ENCODE peak calls at places on chromosomes 3 and 15, in six cellular contexts. One of them, this sample, is unnamed.

GRCh38 chr3:193805448-193805847 is 212.4 kb downstream of the OPA1 start:
- DNase-seq in WTC11: no peak
- DNase-seq in Peyer's patch: peak
- DNase-seq in MCF 10A: peak
- DNase-seq in AG04450: peak
- DNase-seq in HCT116: peak
- DNase-seq in this sample: no peak

GRCh38 chr15:80480909-80481308 is 76.7 kb downstream of the ARNT2 start:
- DNase-seq in HCT116: no peak
- DNase-seq in WTC11: no peak
- DNase-seq in AG04450: peak
- DNase-seq in Peyer's patch: no peak
- DNase-seq in MCF 10A: no peak
- DNase-seq in this sample: no peak

GRCh38 chr3:32481791-32482631 is 20.6 kb downstream of the CMTM6 start:
- DNase-seq in WTC11: no peak
- DNase-seq in HCT116: no peak
- DNase-seq in MCF 10A: no peak
- DNase-seq in Peyer's patch: no peak
- DNase-seq in AG04450: no peak
- DNase-seq in this sample: no peak

GRCh38 chr3:18720543-18720942 is 295.4 kb upstream of the SATB1 start:
- DNase-seq in MCF 10A: no peak
- DNase-seq in HCT116: no peak
- DNase-seq in WTC11: no peak
- DNase-seq in Peyer's patch: no peak
- DNase-seq in AG04450: no peak
- DNase-seq in this sample: no peak

GRCh38 chr3:128432898-128433629 is 33.6 kb downstream of the DNAJB8 start:
- DNase-seq in AG04450: no peak
- DNase-seq in MCF 10A: no peak
- DNase-seq in Peyer's patch: no peak
- DNase-seq in WTC11: peak
- DNase-seq in HCT116: no peak
- DNase-seq in this sample: no peak

GRCh38 chr15:84949845-84950569 is 31.6 kb upstream of the PDE8A start:
- DNase-seq in MCF 10A: no peak
- DNase-seq in Peyer's patch: no peak
- DNase-seq in WTC11: no peak
- DNase-seq in AG04450: no peak
- DNase-seq in HCT116: no peak
- DNase-seq in this sample: no peak

GRCh38 chr15:42286445-42287029 is 13.3 kb upstream of the TMEM87A start:
- DNase-seq in HCT116: no peak
- DNase-seq in WTC11: no peak
- DNase-seq in AG04450: no peak
- DNase-seq in MCF 10A: peak
- DNase-seq in Peyer's patch: no peak
- DNase-seq in this sample: no peak

GRCh38 chr3:177883957-177884356 is 652.3 kb upstream of the KCNMB2 start:
- DNase-seq in MCF 10A: no peak
- DNase-seq in HCT116: no peak
- DNase-seq in Peyer's patch: no peak
- DNase-seq in WTC11: no peak
- DNase-seq in AG04450: no peak
- DNase-seq in this sample: no peak

GRCh38 chr15:94177112-94177511 is 54.2 kb upstream of the MCTP2 start:
- DNase-seq in MCF 10A: peak
- DNase-seq in WTC11: no peak
- DNase-seq in Peyer's patch: no peak
- DNase-seq in HCT116: no peak
- DNase-seq in AG04450: peak
- DNase-seq in this sample: no peak

GRCh38 chr15:67799801-67800205 is 25.5 kb upstream of the SKOR1 start:
- DNase-seq in MCF 10A: no peak
- DNase-seq in WTC11: no peak
- DNase-seq in HCT116: no peak
- DNase-seq in AG04450: no peak
- DNase-seq in Peyer's patch: no peak
- DNase-seq in this sample: no peak

GRCh38 chr3:124599779-124600693 is 130.2 kb upstream of the UMPS start:
- DNase-seq in AG04450: no peak
- DNase-seq in Peyer's patch: no peak
- DNase-seq in MCF 10A: peak
- DNase-seq in HCT116: peak
- DNase-seq in WTC11: no peak
- DNase-seq in this sample: no peak

GRCh38 chr15:32898991-32899613 is 181.3 kb downstream of the GREM1 start:
- DNase-seq in WTC11: peak
- DNase-seq in Peyer's patch: no peak
- DNase-seq in MCF 10A: peak
- DNase-seq in HCT116: no peak
- DNase-seq in AG04450: no peak
- DNase-seq in this sample: peak

GRCh38 chr3:2713923-2714322 is 396.3 kb downstream of the IL5RA start:
- DNase-seq in MCF 10A: peak
- DNase-seq in Peyer's patch: no peak
- DNase-seq in WTC11: no peak
- DNase-seq in AG04450: no peak
- DNase-seq in HCT116: no peak
- DNase-seq in this sample: no peak
- TF ChIP-seq CTCF in MCF 10A: peak
- TF ChIP-seq CTCF in Peyer's patch: no peak
- TF ChIP-seq CTCF in WTC11: no peak
- TF ChIP-seq CTCF in AG04450: peak
- TF ChIP-seq CTCF in HCT116: no peak
- TF ChIP-seq CTCF in this sample: no peak

GRCh38 chr15:65986416-65986815 is 117.1 kb downstream of the RAB11A start:
- DNase-seq in HCT116: no peak
- DNase-seq in WTC11: no peak
- DNase-seq in MCF 10A: no peak
- DNase-seq in Peyer's patch: no peak
- DNase-seq in AG04450: no peak
- DNase-seq in this sample: no peak
- TF ChIP-seq CTCF in HCT116: no peak
- TF ChIP-seq CTCF in WTC11: no peak
- TF ChIP-seq CTCF in MCF 10A: no peak
- TF ChIP-seq CTCF in Peyer's patch: no peak
- TF ChIP-seq CTCF in AG04450: no peak
- TF ChIP-seq CTCF in this sample: no peak

DNA sequence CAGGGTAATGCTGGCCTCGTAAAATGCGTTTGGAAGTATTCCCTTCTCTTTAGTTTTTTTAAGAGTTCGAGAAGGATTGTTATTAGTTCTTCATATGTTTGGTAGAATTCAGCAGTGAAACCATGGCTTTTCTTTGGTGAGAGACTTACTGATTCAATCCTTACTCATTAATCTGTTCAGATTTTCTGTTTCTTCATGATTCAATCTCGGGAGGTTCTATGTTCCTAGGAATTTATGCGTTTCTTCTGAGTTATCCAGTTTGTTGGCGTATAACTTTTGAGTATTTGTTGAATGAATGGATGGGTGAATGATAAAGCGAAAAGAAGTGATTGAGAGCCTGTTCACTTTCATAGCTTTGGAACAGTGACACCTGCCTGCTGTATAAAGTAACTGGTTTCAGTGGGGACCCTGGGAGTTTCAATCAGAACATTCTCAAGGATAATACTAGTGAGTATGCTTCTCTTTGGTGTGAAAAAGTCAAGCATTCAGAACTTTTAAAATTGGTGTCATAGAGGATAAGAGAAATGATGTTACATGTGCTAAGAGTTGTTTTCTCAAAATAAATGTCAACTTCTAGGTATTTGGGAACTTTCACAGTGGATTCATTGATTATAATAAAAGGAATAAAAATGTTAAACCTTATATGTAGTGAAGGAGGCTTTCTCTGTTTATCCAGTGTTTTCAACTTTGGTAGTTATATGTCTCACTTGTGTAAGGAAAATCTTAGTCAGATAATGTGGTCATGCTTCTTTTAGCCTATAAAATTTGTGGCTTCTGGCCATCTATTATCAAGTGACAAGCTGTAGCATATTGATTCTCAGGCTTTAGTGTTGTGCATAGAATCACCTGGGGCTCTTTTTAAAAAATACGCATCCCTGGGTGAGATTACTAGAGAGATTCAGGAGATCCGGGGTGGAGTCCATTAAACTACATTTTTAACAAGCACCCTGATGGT is 11.7 kb downstream of the LRCH3 start:
- DNase-seq in Peyer's patch: no peak
- DNase-seq in WTC11: no peak
- DNase-seq in MCF 10A: no peak
- DNase-seq in AG04450: no peak
- DNase-seq in HCT116: no peak
- DNase-seq in this sample: no peak
- TF ChIP-seq CTCF in Peyer's patch: no peak
- TF ChIP-seq CTCF in WTC11: no peak
- TF ChIP-seq CTCF in MCF 10A: no peak
- TF ChIP-seq CTCF in AG04450: peak
- TF ChIP-seq CTCF in HCT116: peak
- TF ChIP-seq CTCF in this sample: no peak

DNA sequence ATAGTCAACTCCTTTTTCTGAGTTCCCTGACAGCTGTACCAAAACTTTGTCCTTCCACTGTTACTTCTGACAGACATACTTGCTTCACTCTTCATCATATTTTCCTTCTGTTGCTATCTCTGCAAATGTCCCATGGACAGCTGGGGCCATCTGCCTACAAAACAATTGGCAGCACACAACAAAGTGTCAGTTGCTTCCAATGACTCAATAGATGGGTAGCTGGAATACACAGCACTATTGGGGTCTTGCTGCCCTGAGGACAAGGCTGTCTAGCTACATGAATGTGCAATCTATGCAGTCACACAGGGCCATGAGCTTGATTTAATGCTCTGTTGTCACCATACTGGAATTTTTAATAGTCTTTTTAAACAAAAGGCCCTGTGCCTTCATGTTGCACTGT is 192.8 kb downstream of the DTWD1 start:
- DNase-seq in WTC11: no peak
- DNase-seq in MCF 10A: no peak
- DNase-seq in AG04450: no peak
- DNase-seq in Peyer's patch: no peak
- DNase-seq in HCT116: no peak
- DNase-seq in this sample: no peak
- TF ChIP-seq CTCF in WTC11: no peak
- TF ChIP-seq CTCF in MCF 10A: no peak
- TF ChIP-seq CTCF in AG04450: no peak
- TF ChIP-seq CTCF in Peyer's patch: no peak
- TF ChIP-seq CTCF in HCT116: no peak
- TF ChIP-seq CTCF in this sample: no peak

DNA sequence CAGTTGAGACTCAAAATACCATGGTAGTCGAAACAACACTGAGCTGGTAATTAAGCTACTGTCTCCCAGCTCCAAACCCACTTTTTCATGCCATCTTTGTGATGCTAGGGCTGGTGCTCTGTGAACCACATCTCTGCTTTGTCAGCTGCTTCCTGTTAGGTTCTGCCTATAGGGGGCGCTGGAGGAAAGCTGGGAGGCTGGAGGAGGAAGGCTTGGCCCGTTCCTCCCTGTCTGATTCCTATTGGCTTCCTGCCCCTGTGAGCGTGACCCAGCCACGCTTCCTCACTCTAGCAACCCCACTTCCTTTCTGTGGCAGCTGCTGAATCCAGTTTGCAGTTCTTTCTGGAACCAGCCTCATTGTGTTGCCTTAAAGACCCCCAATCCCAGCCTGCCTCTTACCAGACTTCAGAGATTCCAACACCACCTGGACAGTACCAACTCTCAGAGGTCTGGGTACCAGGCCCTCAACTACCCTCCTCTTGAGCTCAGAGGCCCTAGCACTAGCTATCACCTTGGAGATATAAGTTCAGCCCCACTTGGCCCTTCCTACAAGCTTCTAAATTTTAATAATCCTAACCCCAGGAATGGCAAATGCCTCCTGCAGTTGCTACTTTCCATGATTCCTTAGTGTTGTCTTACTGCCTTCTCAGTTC is 120.9 kb downstream of the ERC2 start:
- DNase-seq in MCF 10A: peak
- DNase-seq in Peyer's patch: no peak
- DNase-seq in AG04450: no peak
- DNase-seq in WTC11: peak
- DNase-seq in HCT116: no peak
- DNase-seq in this sample: no peak
- TF ChIP-seq CTCF in MCF 10A: no peak
- TF ChIP-seq CTCF in Peyer's patch: no peak
- TF ChIP-seq CTCF in AG04450: no peak
- TF ChIP-seq CTCF in WTC11: peak
- TF ChIP-seq CTCF in HCT116: peak
- TF ChIP-seq CTCF in this sample: no peak

GRCh38 chr15:40441736-40442531 is 1.2 kb downstream of the BAHD1 start:
- DNase-seq in MCF 10A: no peak
- DNase-seq in HCT116: no peak
- DNase-seq in Peyer's patch: peak
- DNase-seq in WTC11: peak
- DNase-seq in AG04450: no peak
- DNase-seq in this sample: peak
- TF ChIP-seq CTCF in MCF 10A: no peak
- TF ChIP-seq CTCF in HCT116: no peak
- TF ChIP-seq CTCF in Peyer's patch: no peak
- TF ChIP-seq CTCF in WTC11: no peak
- TF ChIP-seq CTCF in AG04450: no peak
- TF ChIP-seq CTCF in this sample: no peak

DNA sequence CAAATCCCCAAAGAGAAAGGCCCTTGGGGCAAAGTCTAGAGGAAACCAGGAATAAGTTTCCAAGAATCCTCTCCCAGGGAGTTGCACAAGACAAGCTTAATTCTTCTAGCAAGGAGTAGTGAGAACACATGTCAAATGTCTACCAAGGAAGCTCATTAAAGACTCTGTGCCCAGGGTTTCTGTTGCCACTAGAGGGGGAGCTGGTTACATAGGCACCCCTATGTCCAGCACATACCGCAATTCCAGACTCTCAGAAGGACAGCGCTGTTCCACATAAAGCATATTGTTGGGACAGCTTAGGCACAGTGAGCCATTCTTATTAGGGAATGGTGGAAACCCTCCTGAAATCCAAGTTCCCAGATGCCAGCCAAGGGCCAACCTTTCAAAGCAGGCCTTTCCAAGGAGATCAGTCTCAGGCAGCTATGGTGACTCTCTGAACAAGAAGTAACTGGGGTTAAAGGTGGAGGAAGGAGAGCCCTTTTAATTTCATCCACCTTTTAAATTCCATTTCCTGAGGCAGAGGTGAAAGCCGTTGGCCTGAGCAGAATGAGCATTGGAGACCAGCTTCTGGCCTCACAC is 194.1 kb downstream of the UACA start:
- DNase-seq in Peyer's patch: no peak
- DNase-seq in MCF 10A: peak
- DNase-seq in AG04450: peak
- DNase-seq in WTC11: no peak
- DNase-seq in HCT116: peak
- DNase-seq in this sample: no peak
- TF ChIP-seq CTCF in Peyer's patch: no peak
- TF ChIP-seq CTCF in MCF 10A: peak
- TF ChIP-seq CTCF in AG04450: peak
- TF ChIP-seq CTCF in WTC11: no peak
- TF ChIP-seq CTCF in HCT116: peak
- TF ChIP-seq CTCF in this sample: no peak

This sample was measured in activated B cell treated with CpG ODN at 0.5 μM for 24 hours.